ENCODE peak calls at places on chromosomes 3 and 15, in nine cellular contexts. S is lower leg skin, Y is GM12892, E is heart left ventricle, B is uterus, W is sigmoid colon, G is vagina, A is body of pancreas, C is transverse colon. M is an unnamed sample.

GRCh38 chr3:14039149-14039548 is 85.5 kb downstream of the CHCHD4 start:
- DNase-seq in S (no peak), Y (no peak), E (no peak), B (no peak), W (no peak), G (no peak), A (no peak), C (no peak), M (no peak)

GRCh38 chr15:88624156-88624970 is 3.2 kb downstream of the AEN start:
- DNase-seq in S (peak; percentile 82), Y (no peak), E (no peak), B (peak; percentile 46), W (peak; percentile 56), G (no peak), A (no peak), C (no peak), M (no peak)

GRCh38 chr15:77546050-77546501 is 86.6 kb downstream of the LINGO1 start:
- DNase-seq in S (no peak), Y (no peak), E (peak; percentile 57), B (no peak), W (peak; percentile 27), G (no peak), A (no peak), C (no peak), M (no peak)

GRCh38 chr15:92807971-92808571 is 92.1 kb upstream of the CHD2 start:
- DNase-seq in S (no peak), Y (no peak), E (no peak), B (peak; percentile 29), W (no peak), G (no peak), A (no peak), C (peak; percentile 34), M (no peak)

GRCh38 chr3:78255403-78255802 is 1215.5 kb downstream of the ROBO2 start:
- DNase-seq in S (no peak), Y (no peak), E (no peak), B (no peak), W (no peak), G (no peak), A (no peak), C (no peak), M (no peak)

GRCh38 chr3:65996605-65997004 is 42.1 kb downstream of the MAGI1 start:
- DNase-seq in S (no peak), Y (no peak), E (peak; percentile 43), B (no peak), W (peak; percentile 64), G (no peak), A (peak; percentile 43), C (no peak), M (no peak)

GRCh38 chr3:191331443-191331842 is 1.1 kb upstream of the UTS2B start:
- DNase-seq in S (no peak), Y (no peak), E (no peak), B (no peak), W (no peak), G (no peak), A (no peak), C (no peak), M (no peak)

GRCh38 chr3:141835557-141836224 is 40.8 kb upstream of the ATP1B3 start:
- DNase-seq in S (peak; percentile 34), Y (no peak), E (no peak), B (no peak), W (no peak), G (no peak), A (no peak), C (no peak), M (no peak)

GRCh38 chr15:91243806-91244205 is 143.7 kb downstream of the SV2B start:
- DNase-seq in S (no peak), Y (no peak), E (no peak), B (no peak), W (no peak), G (peak; percentile 42), A (no peak), C (no peak), M (no peak)

GRCh38 chr3:16550305-16550675 is 36.8 kb upstream of the RFTN1 start:
- DNase-seq in S (no peak), Y (no peak), E (no peak), B (no peak), W (no peak), G (no peak), A (peak; percentile 34), C (no peak), M (no peak)

GRCh38 chr3:116153174-116153573 is 292.1 kb downstream of the LSAMP start:
- DNase-seq in S (no peak), Y (no peak), E (no peak), B (no peak), W (no peak), G (no peak), A (no peak), C (no peak), M (no peak)

GRCh38 chr3:112653209-112653871 is 12.4 kb upstream of the CCDC80 start:
- DNase-seq in S (no peak), Y (no peak), E (peak; percentile 51), B (no peak), W (peak; percentile 68), G (no peak), A (no peak), C (no peak), M (no peak)

GRCh38 chr3:141410861-141411771 is 42.8 kb downstream of the ZBTB38 start:
- DNase-seq in S (no peak), Y (no peak), E (no peak), B (no peak), W (no peak), G (no peak), A (no peak), C (peak; percentile 41), M (no peak)

GRCh38 chr3:5016218-5017161 is 37.3 kb downstream of the BHLHE40 start:
- DNase-seq in S (peak; percentile 91), Y (no peak), E (peak; percentile 80), B (no peak), W (no peak), G (no peak), A (peak; percentile 59), C (peak; percentile 78), M (no peak)

DNA sequence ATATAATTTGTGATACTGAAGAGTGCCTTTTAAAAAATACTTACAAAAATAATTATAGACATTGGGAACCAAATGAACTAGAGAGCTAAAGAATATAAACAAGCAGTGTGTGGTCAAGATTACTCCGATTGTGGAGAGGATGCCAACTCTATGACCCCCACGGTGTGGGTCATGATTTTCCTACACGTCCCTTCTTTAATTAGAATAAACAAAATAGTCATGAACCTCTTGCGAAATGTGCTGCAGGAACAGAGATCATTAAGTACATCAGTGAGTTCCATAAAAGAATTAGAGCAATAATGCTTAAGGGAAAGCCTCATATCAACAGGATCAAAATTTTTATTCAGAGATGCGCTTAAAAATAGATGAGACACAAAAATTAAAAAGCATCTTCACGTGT is 476.6 kb upstream of the ROBO1 start:
- DNase-seq in S (no peak), Y (no peak), E (no peak), B (no peak), W (no peak), G (no peak), A (no peak), C (peak; percentile 7), M (no peak)
- TF ChIP-seq POLR2A in S (no peak), Y (no peak), E (no peak), B (no peak), W (no peak), G (no peak), A (no peak), C (no peak), M (no peak)

GRCh38 chr3:44478055-44478468 is 592 bp upstream of the ZNF445 start:
- DNase-seq in S (no peak), Y (no peak), E (no peak), B (no peak), W (no peak), G (no peak), A (no peak), C (no peak), M (no peak)

GRCh38 chr3:44476181-44476599 is 1.3 kb downstream of the ZNF445 start:
- DNase-seq in S (no peak), Y (no peak), E (no peak), B (no peak), W (no peak), G (no peak), A (no peak), C (no peak), M (no peak)

GRCh38 chr3:44476963-44477311 is 533 bp downstream of the ZNF445 start:
- DNase-seq in S (no peak), Y (no peak), E (no peak), B (no peak), W (no peak), G (no peak), A (no peak), C (no peak), M (no peak)

GRCh38 chr3:44478606-44479094 is 1.2 kb upstream of the ZNF445 start:
- DNase-seq in S (no peak), Y (no peak), E (no peak), B (no peak), W (no peak), G (no peak), A (no peak), C (no peak), M (no peak)

GRCh38 chr3:44477312-44478030 is at the start of gene ZNF445:
- DNase-seq in S (peak; percentile 94), Y (peak; percentile 83), E (peak; percentile 84), B (peak; percentile 64), W (peak; percentile 88), G (no peak), A (peak; percentile 82), C (peak; percentile 82), M (no peak)
- TF ChIP-seq POLR2A in S (no peak), Y (peak; percentile 70), E (peak; percentile 39), B (no peak), W (no peak), G (peak; percentile 34), A (peak; percentile 31), C (no peak), M (no peak)

DNA sequence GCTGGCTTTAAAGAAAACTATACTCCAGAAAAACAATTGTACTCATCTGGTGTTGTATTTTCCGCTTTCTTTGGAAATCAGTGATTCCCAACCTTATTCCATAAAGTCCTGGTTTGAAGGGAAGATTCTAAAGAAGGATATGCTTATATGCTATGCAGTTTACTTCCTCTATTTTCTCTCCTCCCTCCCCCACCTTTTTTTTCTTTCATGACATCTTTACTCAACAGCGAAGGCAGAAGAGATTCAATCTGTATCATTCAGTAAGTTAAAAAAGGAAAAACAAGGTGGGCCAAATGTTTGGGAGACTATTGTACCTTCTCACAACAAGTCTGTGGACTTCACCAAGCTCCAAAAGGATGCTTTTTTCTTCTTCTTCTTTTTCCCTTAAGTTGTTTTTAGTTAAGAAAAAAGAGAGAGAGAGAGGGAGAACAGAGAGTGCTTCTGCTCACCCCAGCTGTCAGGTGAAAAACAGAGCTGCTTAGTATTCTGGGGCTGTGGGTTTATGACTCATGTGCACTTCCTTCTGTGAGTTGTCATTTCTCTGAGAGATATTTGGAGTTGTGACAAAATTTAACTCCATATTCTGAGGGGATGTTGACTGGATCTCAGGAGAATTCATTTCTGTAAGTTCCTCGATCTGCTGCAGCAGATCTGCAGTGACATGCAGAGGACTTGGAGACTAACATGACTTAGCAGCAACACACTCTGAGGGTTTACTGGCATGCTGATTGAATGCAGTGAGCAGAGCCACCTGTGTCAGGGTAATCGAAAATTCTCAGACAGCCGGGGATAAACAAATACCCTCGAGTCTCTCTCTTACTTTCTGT is 70.7 kb downstream of the SSR3 start:
- DNase-seq in S (no peak), Y (no peak), E (no peak), B (peak; percentile 46), W (peak; percentile 66), G (no peak), A (no peak), C (peak; percentile 31), M (no peak)
- TF ChIP-seq POLR2A in S (no peak), Y (no peak), E (no peak), B (no peak), W (no peak), G (no peak), A (no peak), C (peak; percentile 22), M (no peak)

GRCh38 chr15:78930577-78931388 is 14.1 kb downstream of the CTSH start:
- DNase-seq in S (no peak), Y (no peak), E (no peak), B (no peak), W (peak; percentile 86), G (no peak), A (no peak), C (no peak), M (no peak)
- TF ChIP-seq POLR2A in S (no peak), Y (peak; percentile 32), E (no peak), B (no peak), W (no peak), G (no peak), A (no peak), C (no peak), M (no peak)